ENCODE peak calls at places on chromosomes 3 and 15, in five cellular contexts. One of them, this sample, is unnamed.

GRCh38 chr3:132432639-132433038 is 15.3 kb downstream of the DNAJC13 start:
- DNase-seq in mammary epithelial cell: peak; percentile 81
- DNase-seq in glomerular endothelial cell: peak; percentile 61
- DNase-seq in skeletal muscle cell: peak; percentile 51
- DNase-seq in glutamatergic neuron: no peak
- DNase-seq in this sample: peak; percentile 38

GRCh38 chr3:15499536-15499935 is 22.0 kb downstream of the COLQ start:
- DNase-seq in mammary epithelial cell: no peak
- DNase-seq in glomerular endothelial cell: no peak
- DNase-seq in skeletal muscle cell: no peak
- DNase-seq in glutamatergic neuron: no peak
- DNase-seq in this sample: peak; percentile 18

GRCh38 chr3:24156466-24156865 is 211.4 kb downstream of the NR1D2 start:
- DNase-seq in mammary epithelial cell: peak; percentile 65
- DNase-seq in glomerular endothelial cell: no peak
- DNase-seq in skeletal muscle cell: peak; percentile 9
- DNase-seq in glutamatergic neuron: no peak
- DNase-seq in this sample: peak; percentile 56

GRCh38 chr15:57112178-57112577 is 193.7 kb downstream of the TCF12 start:
- DNase-seq in mammary epithelial cell: peak; percentile 16
- DNase-seq in glomerular endothelial cell: no peak
- DNase-seq in skeletal muscle cell: peak; percentile 9
- DNase-seq in glutamatergic neuron: no peak
- DNase-seq in this sample: no peak

GRCh38 chr3:151282921-151283320 is 4.6 kb upstream of the P2RY14 start:
- DNase-seq in mammary epithelial cell: peak; percentile 42
- DNase-seq in glomerular endothelial cell: peak; percentile 50
- DNase-seq in skeletal muscle cell: peak; percentile 30
- DNase-seq in glutamatergic neuron: no peak
- DNase-seq in this sample: peak; percentile 28

GRCh38 chr3:143199998-143200909 is 80.7 kb downstream of the CHST2 start:
- DNase-seq in mammary epithelial cell: no peak
- DNase-seq in glomerular endothelial cell: no peak
- DNase-seq in skeletal muscle cell: peak; percentile 24
- DNase-seq in glutamatergic neuron: no peak
- DNase-seq in this sample: no peak

GRCh38 chr15:48898083-48898482 is 20.1 kb downstream of the EID1 start:
- DNase-seq in mammary epithelial cell: peak; percentile 17
- DNase-seq in glomerular endothelial cell: no peak
- DNase-seq in skeletal muscle cell: no peak
- DNase-seq in glutamatergic neuron: no peak
- DNase-seq in this sample: no peak

GRCh38 chr15:40436116-40436891 is 4.4 kb upstream of the BAHD1 start:
- DNase-seq in mammary epithelial cell: no peak
- DNase-seq in glomerular endothelial cell: no peak
- DNase-seq in skeletal muscle cell: no peak
- DNase-seq in glutamatergic neuron: peak; percentile 44
- DNase-seq in this sample: no peak

GRCh38 chr3:123733341-123733740 is 148.5 kb upstream of the HACD2 start:
- DNase-seq in mammary epithelial cell: peak; percentile 53
- DNase-seq in glomerular endothelial cell: no peak
- DNase-seq in skeletal muscle cell: no peak
- DNase-seq in glutamatergic neuron: no peak
- DNase-seq in this sample: no peak

This sample was measured in GM04504.